ENCODE peak calls at places on chromosomes 11 and 22, in five cellular contexts. One of them, this sample, is unnamed.
A peak's percentile ranks its signal among the peaks of the same experiment; 100 is the strongest.

GRCh38 chr11:75562836-75563484 is 907 bp downstream of the SERPINH1 start:
- DNase-seq in H1: peak; percentile 79
- DNase-seq in mesenchymal stem cell: peak; percentile 69
- DNase-seq in neuronal stem cell: peak; percentile 91
- DNase-seq in trophoblast cell: peak; percentile 65
- DNase-seq in this sample: peak; percentile 95

GRCh38 chr22:46280063-46280817 is 12.4 kb downstream of the TTC38 start:
- DNase-seq in H1: no peak
- DNase-seq in mesenchymal stem cell: no peak
- DNase-seq in neuronal stem cell: no peak
- DNase-seq in trophoblast cell: no peak
- DNase-seq in this sample: no peak

GRCh38 chr22:32708835-32709234 is 92.7 kb upstream of the TIMP3 start:
- DNase-seq in H1: no peak
- DNase-seq in mesenchymal stem cell: no peak
- DNase-seq in neuronal stem cell: no peak
- DNase-seq in trophoblast cell: peak; percentile 87
- DNase-seq in this sample: no peak

GRCh38 chr11:18650859-18651557 is 16.9 kb upstream of the SPTY2D1 start:
- DNase-seq in H1: peak; percentile 66
- DNase-seq in mesenchymal stem cell: peak; percentile 62
- DNase-seq in neuronal stem cell: peak; percentile 21
- DNase-seq in trophoblast cell: peak; percentile 94
- DNase-seq in this sample: peak; percentile 82

GRCh38 chr11:75196426-75196825 is 44.1 kb upstream of the TPBGL start:
- DNase-seq in H1: no peak
- DNase-seq in mesenchymal stem cell: peak; percentile 17
- DNase-seq in neuronal stem cell: no peak
- DNase-seq in trophoblast cell: no peak
- DNase-seq in this sample: no peak

GRCh38 chr11:34599406-34599901 is 21.4 kb upstream of the EHF start:
- DNase-seq in H1: no peak
- DNase-seq in mesenchymal stem cell: peak; percentile 24
- DNase-seq in neuronal stem cell: no peak
- DNase-seq in trophoblast cell: no peak
- DNase-seq in this sample: no peak

GRCh38 chr11:116586392-116586791 is 186.4 kb downstream of the BUD13 start:
- DNase-seq in H1: no peak
- DNase-seq in mesenchymal stem cell: no peak
- DNase-seq in neuronal stem cell: no peak
- DNase-seq in trophoblast cell: no peak
- DNase-seq in this sample: no peak

GRCh38 chr22:33109532-33110148 is 51.5 kb upstream of the SYN3 start:
- DNase-seq in H1: no peak
- DNase-seq in mesenchymal stem cell: no peak
- DNase-seq in neuronal stem cell: no peak
- DNase-seq in trophoblast cell: peak; percentile 69
- DNase-seq in this sample: no peak

GRCh38 chr11:116257092-116257491 is 515.7 kb downstream of the BUD13 start:
- DNase-seq in H1: no peak
- DNase-seq in mesenchymal stem cell: no peak
- DNase-seq in neuronal stem cell: no peak
- DNase-seq in trophoblast cell: no peak
- DNase-seq in this sample: no peak

GRCh38 chr11:132300283-132300682 is 929.9 kb downstream of the NTM start:
- DNase-seq in H1: no peak
- DNase-seq in mesenchymal stem cell: no peak
- DNase-seq in neuronal stem cell: no peak
- DNase-seq in trophoblast cell: peak; percentile 2
- DNase-seq in this sample: no peak

GRCh38 chr11:44191322-44192014 is 96.0 kb downstream of the EXT2 start:
- DNase-seq in H1: no peak
- DNase-seq in mesenchymal stem cell: no peak
- DNase-seq in neuronal stem cell: peak; percentile 18
- DNase-seq in trophoblast cell: peak; percentile 37
- DNase-seq in this sample: no peak

GRCh38 chr22:47398921-47399790 is 636.7 kb downstream of the TBC1D22A start:
- DNase-seq in H1: no peak
- DNase-seq in mesenchymal stem cell: no peak
- DNase-seq in neuronal stem cell: no peak
- DNase-seq in trophoblast cell: no peak
- DNase-seq in this sample: no peak

GRCh38 chr22:47401592-47401898 is 639.1 kb downstream of the TBC1D22A start:
- DNase-seq in H1: no peak
- DNase-seq in mesenchymal stem cell: no peak
- DNase-seq in neuronal stem cell: no peak
- DNase-seq in trophoblast cell: no peak
- DNase-seq in this sample: no peak

GRCh38 chr22:47402876-47403525 is 640.6 kb downstream of the TBC1D22A start:
- DNase-seq in H1: no peak
- DNase-seq in mesenchymal stem cell: no peak
- DNase-seq in neuronal stem cell: no peak
- DNase-seq in trophoblast cell: no peak
- DNase-seq in this sample: no peak

GRCh38 chr22:47400701-47401591 is 638.5 kb downstream of the TBC1D22A start:
- DNase-seq in H1: no peak
- DNase-seq in mesenchymal stem cell: no peak
- DNase-seq in neuronal stem cell: no peak
- DNase-seq in trophoblast cell: no peak
- DNase-seq in this sample: no peak

DNA sequence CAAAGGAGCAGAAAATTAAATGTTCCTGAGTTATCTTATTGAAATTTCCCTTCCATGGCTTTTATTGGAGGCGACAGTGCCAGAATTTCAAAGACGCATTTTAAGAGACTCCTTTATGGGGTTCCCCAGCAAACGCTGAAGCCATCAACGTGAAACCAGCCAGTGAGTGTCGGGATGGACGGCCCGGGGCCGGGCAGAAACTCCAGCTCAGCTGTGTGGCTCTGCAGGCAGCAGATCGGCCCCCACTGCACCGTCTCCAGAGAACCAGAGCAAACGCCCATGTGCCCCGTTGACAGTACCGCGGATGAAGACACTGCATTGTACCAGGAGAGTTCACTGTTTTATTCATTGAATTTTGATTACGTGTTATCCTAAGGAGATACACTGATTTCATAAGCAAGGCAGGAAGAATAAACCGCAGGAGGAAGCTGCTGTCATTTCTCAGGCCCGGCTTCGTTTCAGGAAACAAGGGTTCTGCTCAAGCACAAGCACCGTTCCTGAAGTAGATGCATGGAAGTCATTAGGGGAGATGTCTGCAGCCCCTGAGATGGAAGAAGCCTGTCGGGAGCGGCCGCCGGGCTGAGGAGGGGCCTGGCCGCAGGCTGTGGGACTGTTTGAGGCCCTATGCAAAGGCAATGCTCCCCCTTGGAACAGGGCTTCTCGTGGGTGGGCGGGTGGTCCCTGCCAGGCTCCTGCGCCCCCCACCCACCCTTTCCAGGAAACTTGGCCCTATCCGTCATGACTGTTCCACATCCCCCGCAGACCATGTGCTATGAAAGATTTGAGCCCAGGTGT is 639.7 kb downstream of the TBC1D22A start:
- DNase-seq in H1: no peak
- DNase-seq in mesenchymal stem cell: no peak
- DNase-seq in neuronal stem cell: no peak
- DNase-seq in trophoblast cell: no peak
- DNase-seq in this sample: no peak
- H2BK120ac ChIP-seq in H1: no peak overlapping the region
- H2BK120ac ChIP-seq in mesenchymal stem cell: no peak overlapping the region
- H2BK120ac ChIP-seq in neuronal stem cell: no peak overlapping the region
- H2BK120ac ChIP-seq in trophoblast cell: no peak overlapping the region
- H2BK120ac ChIP-seq in this sample: no peak overlapping the region

DNA sequence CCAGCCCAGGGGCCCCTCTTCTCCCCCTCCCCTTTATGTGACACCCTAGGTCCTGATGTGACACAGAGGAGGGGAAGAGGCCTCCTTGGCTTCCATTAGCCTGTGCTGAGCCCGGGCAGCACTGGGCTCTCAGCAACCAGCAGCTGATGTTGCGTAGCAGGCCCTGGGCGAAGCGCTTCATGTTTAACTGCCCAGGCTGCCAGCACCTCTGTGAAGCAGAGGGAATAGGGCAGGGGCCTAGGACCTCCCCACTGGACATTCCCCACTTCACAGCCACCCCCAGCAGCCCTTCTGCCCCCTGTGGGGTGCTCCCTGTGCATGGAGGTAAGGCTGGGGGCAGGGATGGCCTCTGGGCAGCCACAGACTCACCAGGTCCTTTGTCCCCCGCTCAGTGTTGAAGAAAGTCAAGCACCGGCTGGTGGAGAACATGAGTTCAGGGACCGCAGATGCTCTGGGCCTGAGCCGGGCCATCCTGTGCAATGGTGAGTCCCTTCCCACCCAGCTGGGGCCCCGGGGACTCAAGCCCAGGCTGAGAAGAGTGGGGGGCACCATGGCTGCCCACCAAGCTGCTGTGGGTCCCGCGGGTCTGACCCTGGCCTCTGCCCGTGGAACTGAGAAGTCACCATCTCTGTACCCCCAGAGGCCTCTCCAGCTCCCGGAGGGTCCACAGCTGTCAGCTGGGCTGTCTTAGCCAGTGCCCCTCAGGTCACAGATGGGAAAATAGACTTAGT is 11.6 kb downstream of the PICK1 start:
- DNase-seq in H1: no peak
- DNase-seq in mesenchymal stem cell: no peak
- DNase-seq in neuronal stem cell: no peak
- DNase-seq in trophoblast cell: no peak
- DNase-seq in this sample: no peak
- H2BK12ac ChIP-seq in H1: no peak overlapping the region
- H2BK12ac ChIP-seq in mesenchymal stem cell: no peak overlapping the region
- H2BK12ac ChIP-seq in neuronal stem cell: peak overlapping the region; percentile 58
- H2BK12ac ChIP-seq in trophoblast cell: no peak overlapping the region
- H2BK12ac ChIP-seq in this sample: no peak overlapping the region

DNA sequence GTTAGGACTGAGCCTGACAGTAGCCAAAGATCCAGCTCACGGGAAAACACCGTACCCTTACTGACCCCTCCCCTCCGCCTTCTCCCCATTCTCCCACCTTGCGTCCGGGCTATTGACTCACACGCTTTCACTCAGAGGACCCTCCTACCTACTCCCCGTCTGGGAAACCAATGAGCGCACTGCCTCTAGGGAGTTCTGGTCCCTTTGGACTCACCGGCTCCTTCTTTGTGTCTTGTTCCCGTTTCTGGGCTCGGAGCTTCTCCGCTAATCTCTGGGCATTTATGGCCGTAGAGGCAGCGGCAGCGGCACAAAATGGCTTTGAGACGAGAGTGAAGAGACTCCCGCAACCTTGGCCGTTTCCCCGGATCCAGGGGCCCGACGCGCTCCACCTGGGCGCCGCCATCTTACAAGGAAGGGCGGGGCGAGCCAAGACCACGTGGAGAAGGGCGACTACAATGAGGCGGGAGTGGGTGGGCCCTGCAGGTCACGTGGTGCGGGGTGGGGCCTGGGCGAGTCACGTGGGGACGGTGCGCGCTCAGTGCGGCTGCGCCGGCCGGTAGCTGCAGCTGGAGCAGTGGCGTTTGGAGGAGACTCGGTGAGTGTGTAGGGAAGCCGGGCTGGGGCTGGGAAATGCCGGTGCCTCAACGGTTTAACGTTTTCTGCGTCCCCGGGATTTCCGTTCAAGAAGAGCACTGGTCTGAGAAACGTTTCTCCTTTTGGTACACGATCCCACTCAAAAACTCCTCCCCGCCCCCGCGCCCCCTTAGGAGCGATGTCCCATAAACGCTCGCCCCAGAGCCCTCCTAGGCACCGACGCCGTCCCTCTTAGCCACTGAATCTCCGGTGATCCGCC is at the start of the genes FAM118B and RPUSD4:
- DNase-seq in H1: peak; percentile 99
- DNase-seq in mesenchymal stem cell: peak; percentile 96
- DNase-seq in neuronal stem cell: peak; percentile 95
- DNase-seq in trophoblast cell: peak; percentile 97
- DNase-seq in this sample: peak; percentile 98
- H2BK120ac ChIP-seq in H1: no peak within 1 kb of the TSS
- H2BK120ac ChIP-seq in mesenchymal stem cell: no peak within 1 kb of the TSS
- H2BK120ac ChIP-seq in neuronal stem cell: no peak within 1 kb of the TSS
- H2BK120ac ChIP-seq in trophoblast cell: peak within 1 kb of the TSS; percentile 68
- H2BK120ac ChIP-seq in this sample: no peak within 1 kb of the TSS

DNA sequence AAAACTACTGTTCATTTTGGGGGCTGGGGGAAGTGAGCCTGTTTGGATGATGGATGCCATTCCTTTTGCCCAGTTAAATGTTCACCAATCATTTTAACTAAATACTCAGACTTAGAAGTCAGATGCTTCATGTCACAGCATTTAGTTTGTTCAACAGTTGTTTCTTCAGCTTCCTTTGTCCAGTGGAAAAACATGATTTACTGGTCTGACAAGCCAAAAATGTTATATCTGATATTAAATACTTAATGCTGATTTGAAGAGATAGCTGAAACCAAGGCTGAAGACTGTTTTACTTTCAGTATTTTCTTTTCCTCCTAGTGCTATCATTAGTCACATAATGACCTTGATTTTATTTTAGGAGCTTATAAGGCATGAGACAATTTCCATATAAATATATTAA is 87.1 kb upstream of the BIRC3 start:
- DNase-seq in H1: no peak
- DNase-seq in mesenchymal stem cell: no peak
- DNase-seq in neuronal stem cell: no peak
- DNase-seq in trophoblast cell: peak; percentile 90
- DNase-seq in this sample: no peak
- H2BK12ac ChIP-seq in H1: no peak overlapping the region
- H2BK12ac ChIP-seq in mesenchymal stem cell: no peak overlapping the region
- H2BK12ac ChIP-seq in neuronal stem cell: no peak overlapping the region
- H2BK12ac ChIP-seq in trophoblast cell: no peak overlapping the region
- H2BK12ac ChIP-seq in this sample: no peak overlapping the region

DNA sequence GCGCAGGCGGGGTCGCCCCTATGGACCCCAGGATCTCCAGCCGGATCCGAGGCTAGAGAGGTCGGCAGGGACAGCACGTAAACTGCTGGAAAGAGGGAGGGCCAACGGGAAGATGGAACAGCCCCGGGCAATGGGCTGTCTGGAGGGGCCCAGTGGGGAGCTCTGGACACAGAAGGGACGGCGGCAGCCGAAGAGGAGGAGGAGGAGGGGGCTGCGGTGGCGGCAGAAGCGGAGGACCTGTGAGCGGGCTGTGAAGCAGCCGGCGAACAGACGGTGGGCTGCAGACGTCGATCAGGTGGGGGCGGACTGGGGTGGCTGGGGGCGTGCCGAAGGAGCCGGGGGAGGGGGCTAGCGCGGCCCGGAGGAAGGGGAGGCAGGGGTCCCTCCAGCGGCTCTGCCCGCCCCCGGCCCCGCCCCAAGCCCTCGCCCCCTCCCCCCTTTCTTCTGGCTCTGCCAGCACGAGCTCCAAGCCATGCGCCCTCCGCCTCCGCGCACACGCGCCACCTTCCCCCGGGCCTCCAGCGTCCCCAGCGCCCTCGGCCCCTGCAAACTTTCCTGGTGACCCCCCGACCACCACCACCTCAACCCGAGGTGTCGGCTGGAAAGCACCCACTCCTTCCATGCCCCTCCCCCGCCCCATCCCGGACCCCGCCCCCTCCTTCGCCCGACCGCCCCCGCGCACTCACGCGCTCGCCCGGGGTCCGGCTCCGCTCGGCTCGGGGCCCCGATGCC is 432 bp downstream of the TNKS1BP1 start:
- DNase-seq in H1: peak; percentile 83
- DNase-seq in mesenchymal stem cell: peak; percentile 78
- DNase-seq in neuronal stem cell: peak; percentile 71
- DNase-seq in trophoblast cell: peak; percentile 32
- DNase-seq in this sample: peak; percentile 82
- H2BK120ac ChIP-seq in H1: peak overlapping the region; percentile 56
- H2BK120ac ChIP-seq in mesenchymal stem cell: peak overlapping the region; percentile 91
- H2BK120ac ChIP-seq in neuronal stem cell: peak overlapping the region; percentile 36
- H2BK120ac ChIP-seq in trophoblast cell: peak overlapping the region; percentile 97
- H2BK120ac ChIP-seq in this sample: no peak overlapping the region

GRCh38 chr11:45321669-45322068 is 35.5 kb upstream of the SYT13 start:
- DNase-seq in H1: no peak
- DNase-seq in mesenchymal stem cell: no peak
- DNase-seq in neuronal stem cell: no peak
- DNase-seq in trophoblast cell: no peak
- DNase-seq in this sample: no peak
- H2BK12ac ChIP-seq in H1: no peak overlapping the region
- H2BK12ac ChIP-seq in mesenchymal stem cell: no peak overlapping the region
- H2BK12ac ChIP-seq in neuronal stem cell: no peak overlapping the region
- H2BK12ac ChIP-seq in trophoblast cell: no peak overlapping the region
- H2BK12ac ChIP-seq in this sample: no peak overlapping the region

GRCh38 chr11:46290598-46291309 is 13.3 kb downstream of the CREB3L1 start:
- DNase-seq in H1: peak; percentile 84
- DNase-seq in mesenchymal stem cell: peak; percentile 97
- DNase-seq in neuronal stem cell: no peak
- DNase-seq in trophoblast cell: no peak
- DNase-seq in this sample: peak; percentile 93
- H2BK120ac ChIP-seq in H1: peak overlapping the region; percentile 81
- H2BK120ac ChIP-seq in mesenchymal stem cell: peak overlapping the region; percentile 98
- H2BK120ac ChIP-seq in neuronal stem cell: peak overlapping the region; percentile 64
- H2BK120ac ChIP-seq in trophoblast cell: peak overlapping the region; percentile 37
- H2BK120ac ChIP-seq in this sample: peak overlapping the region; percentile 54